ENCODE peak calls at places on chromosomes 5 and 9, in eight cellular contexts. A is mucosa of gallbladder; Z is fibroblast of the conjunctiva; S is effector memory CD8-positive, alpha-beta T cell; J is astrocyte of the hippocampus; K is NCI-H146; T is Ammon's horn; U is NCI-H187 treated with DMSO at 0.1 percent for 48 hours. Y is an unnamed sample.

GRCh38 chr5:40150896-40151295 is 528.8 kb upstream of the PTGER4 start:
- DNase-seq in A (no peak), Z (no peak), S (no peak), J (no peak), K (no peak), T (peak), U (no peak), Y (no peak)

GRCh38 chr9:78041971-78042370 is 10.4 kb upstream of the GNAQ start:
- DNase-seq in A (no peak), Z (no peak), S (no peak), J (no peak), K (no peak), T (no peak), U (no peak), Y (no peak)

GRCh38 chr5:157384971-157385709 is 74.9 kb upstream of the NIPAL4 start:
- DNase-seq in A (peak), Z (peak), S (no peak), J (peak), K (no peak), T (peak), U (no peak), Y (no peak)

GRCh38 chr5:55634204-55634785 is 77.8 kb downstream of the SLC38A9 start:
- DNase-seq in A (no peak), Z (no peak), S (no peak), J (peak), K (no peak), T (no peak), U (no peak), Y (no peak)

GRCh38 chr5:133754575-133755169 is 142.3 kb upstream of the FSTL4 start:
- DNase-seq in A (peak), Z (no peak), S (no peak), J (peak), K (no peak), T (peak), U (no peak), Y (no peak)

GRCh38 chr5:145056805-145057204 is 778.3 kb downstream of the PRELID2 start:
- DNase-seq in A (no peak), Z (no peak), S (no peak), J (no peak), K (no peak), T (no peak), U (no peak), Y (no peak)

GRCh38 chr5:6279607-6280006 is 98.7 kb downstream of the MED10 start:
- DNase-seq in A (no peak), Z (no peak), S (no peak), J (no peak), K (no peak), T (peak), U (no peak), Y (no peak)

GRCh38 chr5:14741721-14742426 is 77.4 kb downstream of the OTULIN start:
- DNase-seq in A (no peak), Z (no peak), S (no peak), J (no peak), K (peak), T (no peak), U (peak), Y (peak)

GRCh38 chr9:80294955-80295354 is 723.2 kb downstream of the TLE4 start:
- DNase-seq in A (no peak), Z (no peak), S (no peak), J (no peak), K (no peak), T (no peak), U (no peak), Y (no peak)

GRCh38 chr5:115052948-115053347 is 116.8 kb downstream of the TRIM36 start:
- DNase-seq in A (no peak), Z (no peak), S (no peak), J (no peak), K (no peak), T (no peak), U (no peak), Y (no peak)

GRCh38 chr5:11394933-11395332 is 509.3 kb downstream of the CTNND2 start:
- DNase-seq in A (no peak), Z (no peak), S (no peak), J (no peak), K (no peak), T (no peak), U (no peak), Y (no peak)

GRCh38 chr5:154189819-154190651 is 498 bp upstream of the GALNT10 start:
- DNase-seq in A (peak), Z (peak), S (peak), J (peak), K (peak), T (peak), U (no peak), Y (no peak)

GRCh38 chr5:132907161-132907560 is 33.7 kb downstream of the LEAP2 start:
- DNase-seq in A (no peak), Z (no peak), S (no peak), J (no peak), K (peak), T (no peak), U (no peak), Y (no peak)

GRCh38 chr9:101706929-101707328 is 31.5 kb downstream of the GRIN3A start:
- DNase-seq in A (no peak), Z (no peak), S (no peak), J (no peak), K (peak), T (no peak), U (no peak), Y (no peak)

GRCh38 chr5:133404724-133405123 is 207.6 kb downstream of the FSTL4 start:
- DNase-seq in A (no peak), Z (no peak), S (no peak), J (no peak), K (no peak), T (no peak), U (no peak), Y (no peak)